ENCODE peak calls at places on chromosomes 11 and 22, in eight cellular contexts. H is EL; R is GM10248; S is AG10803; V is hepatic stellate cell; Y is activated effector memory CD4-positive, alpha-beta T cell treated with anti-CD3 and anti-CD28 coated beads, Interleukin-2, amount 50 U/mL, for 16 hours; J is WERI-Rb-1; O is T follicular helper cell. L is an unnamed sample.

GRCh38 chr11:113615773-113616172 is 90.3 kb downstream of the TMPRSS5 start:
- DNase-seq in S (peak), J (no peak), R (no peak), O (no peak), H (peak), Y (no peak), V (no peak), L (no peak)

GRCh38 chr22:19641254-19641982 is 72.9 kb upstream of the SEPTIN5 start:
- DNase-seq in O (no peak), H (peak), J (no peak), Y (no peak), R (no peak), V (no peak), S (no peak), L (peak)

GRCh38 chr11:119156496-119156895 is 7.6 kb downstream of the ABCG4 start:
- DNase-seq in R (no peak), V (no peak), J (no peak), H (no peak), S (no peak), O (no peak), Y (no peak), L (no peak)

GRCh38 chr11:78414321-78415051 is 3.1 kb downstream of the GAB2 start:
- DNase-seq in J (no peak), R (no peak), O (no peak), V (peak), Y (no peak), H (peak), S (no peak), L (no peak)

GRCh38 chr11:15175780-15176179 is 61.1 kb downstream of the INSC start:
- DNase-seq in J (no peak), R (no peak), O (no peak), H (peak), S (no peak), Y (no peak), V (no peak), L (no peak)

GRCh38 chr22:17013396-17014100 is 5.5 kb upstream of the GAB4 start:
- DNase-seq in V (no peak), O (no peak), Y (no peak), J (no peak), R (peak), S (no peak), H (no peak), L (no peak)

GRCh38 chr11:102836290-102836875 is 7.0 kb downstream of the MMP3 start:
- DNase-seq in S (peak), O (no peak), J (no peak), V (no peak), H (peak), Y (no peak), R (no peak), L (no peak)

GRCh38 chr11:8178297-8178696 is 9.5 kb upstream of the RIC3 start:
- DNase-seq in H (no peak), S (no peak), V (no peak), R (no peak), J (no peak), Y (no peak), O (no peak), L (no peak)

GRCh38 chr11:9351956-9352355 is 32.5 kb upstream of the IPO7 start:
- DNase-seq in Y (no peak), V (no peak), H (peak), J (no peak), S (no peak), R (no peak), O (no peak), L (no peak)

GRCh38 chr11:104422320-104422944 is 258.5 kb upstream of the PDGFD start:
- DNase-seq in O (no peak), J (no peak), S (no peak), H (no peak), R (no peak), V (no peak), Y (no peak), L (no peak)

GRCh38 chr11:78395597-78395996 is 22.0 kb downstream of the GAB2 start:
- DNase-seq in V (no peak), H (no peak), R (no peak), S (no peak), Y (no peak), J (no peak), O (no peak), L (no peak)

GRCh38 chr11:114317738-114318137 is 21.5 kb downstream of the NNMT start:
- DNase-seq in S (peak), J (peak), R (no peak), H (peak), O (no peak), V (no peak), Y (no peak), L (no peak)

GRCh38 chr11:24082860-24083259 is 414.0 kb upstream of the LUZP2 start:
- DNase-seq in S (no peak), H (no peak), V (no peak), Y (no peak), O (no peak), J (no peak), R (no peak), L (no peak)